ENCODE peak calls at places on chromosomes 6 and 20, in five cellular contexts. J is fibroblast of mammary gland, A is HCT116, R is pancreas, N is AG04450. K is an unnamed sample.

GRCh38 chr20:41138527-41139226 is 1.3 kb downstream of the PLCG1 start:
- DNase-seq in J (no peak), A (no peak), R (no peak), N (no peak), K (no peak)

GRCh38 chr6:110331816-110332215 is 26.3 kb downstream of the METTL24 start:
- DNase-seq in J (no peak), A (no peak), R (no peak), N (no peak), K (no peak)

GRCh38 chr6:161266866-161267265 is 7.0 kb downstream of the AGPAT4 start:
- DNase-seq in J (no peak), A (no peak), R (no peak), N (no peak), K (no peak)

GRCh38 chr20:51156796-51157119 is 133.9 kb upstream of the KCNG1 start:
- DNase-seq in J (no peak), A (no peak), R (no peak), N (no peak), K (no peak)

GRCh38 chr20:3316131-3316530 is 77.1 kb upstream of the SLC4A11 start:
- DNase-seq in J (no peak), A (no peak), R (no peak), N (no peak), K (no peak)

GRCh38 chr6:30357678-30358339 is 12.9 kb downstream of the RPP21 start:
- DNase-seq in J (peak; percentile 79), A (peak; percentile 71), R (no peak), N (peak; percentile 36), K (peak; percentile 31)

GRCh38 chr6:52725530-52726192 is 37.6 kb downstream of the GSTA2 start:
- DNase-seq in J (peak; percentile 43), A (no peak), R (peak; percentile 76), N (no peak), K (no peak)

GRCh38 chr6:149134531-149134933 is 183.0 kb upstream of the TAB2 start:
- DNase-seq in J (peak; percentile 74), A (no peak), R (no peak), N (no peak), K (peak; percentile 20)

GRCh38 chr6:31769684-31770371 is 7.3 kb downstream of the VWA7 start:
- DNase-seq in J (peak; percentile 52), A (peak; percentile 42), R (peak; percentile 72), N (no peak), K (no peak)

GRCh38 chr6:57267586-57268293 is 45.6 kb upstream of the RAB23 start:
- DNase-seq in J (peak; percentile 99), A (peak; percentile 68), R (no peak), N (peak; percentile 96), K (peak; percentile 97)

GRCh38 chr20:25219365-25219764 is 23.9 kb downstream of the ENTPD6 start:
- DNase-seq in J (no peak), A (no peak), R (no peak), N (no peak), K (no peak)

GRCh38 chr6:8845691-8846090 is 410.3 kb upstream of the SLC35B3 start:
- DNase-seq in J (no peak), A (no peak), R (no peak), N (no peak), K (peak; percentile 7)

GRCh38 chr6:144585217-144585814 is 300.2 kb downstream of the UTRN start:
- DNase-seq in J (peak; percentile 60), A (peak; percentile 54), R (no peak), N (no peak), K (peak; percentile 26)

GRCh38 chr6:143205983-143206382 is 145.3 kb downstream of the AIG1 start:
- DNase-seq in J (peak; percentile 46), A (no peak), R (no peak), N (no peak), K (no peak)

GRCh38 chr6:66866801-66867200 is 1159.8 kb upstream of the EYS start:
- DNase-seq in J (peak; percentile 0), A (no peak), R (no peak), N (no peak), K (no peak)

GRCh38 chr6:100228437-100229424 is 234.7 kb upstream of the MCHR2 start:
- DNase-seq in J (peak; percentile 59), A (peak; percentile 69), R (peak; percentile 72), N (peak; percentile 11), K (no peak)

GRCh38 chr6:116019428-116019827 is 41.3 kb downstream of the FRK start:
- DNase-seq in J (no peak), A (no peak), R (no peak), N (no peak), K (no peak)

GRCh38 chr6:37569317-37569716 is 69.6 kb upstream of the CCDC167 start:
- DNase-seq in J (no peak), A (no peak), R (no peak), N (no peak), K (no peak)

GRCh38 chr6:162090734-162091133 is 636.8 kb downstream of the PRKN start:
- DNase-seq in J (peak; percentile 47), A (no peak), R (no peak), N (no peak), K (no peak)

GRCh38 chr6:98946266-98946817 is 1.4 kb downstream of the FBXL4 start:
- DNase-seq in J (peak; percentile 7), A (no peak), R (no peak), N (no peak), K (no peak)
- H3K4me3 ChIP-seq in J (peak overlapping the region; percentile 83), A (peak overlapping the region; percentile 79), R (peak overlapping the region; percentile 85), N (peak overlapping the region; percentile 84), K (peak overlapping the region; percentile 94)

GRCh38 chr6:11766589-11767450 is 11.8 kb downstream of the ADTRP start:
- DNase-seq in J (peak; percentile 98), A (peak; percentile 78), R (peak; percentile 48), N (peak; percentile 88), K (peak; percentile 81)

GRCh38 chr6:11767458-11767857 is 11.1 kb downstream of the ADTRP start:
- DNase-seq in J (no peak), A (no peak), R (no peak), N (no peak), K (no peak)

GRCh38 chr6:11764250-11764604 is 14.4 kb downstream of the ADTRP start:
- DNase-seq in J (no peak), A (no peak), R (no peak), N (no peak), K (no peak)

GRCh38 chr6:11763460-11764249 is 14.9 kb downstream of the ADTRP start:
- DNase-seq in J (peak; percentile 46), A (no peak), R (no peak), N (no peak), K (no peak)

GRCh38 chr6:11766056-11766455 is 12.5 kb downstream of the ADTRP start:
- DNase-seq in J (no peak), A (no peak), R (peak; percentile 54), N (no peak), K (no peak)
- TF ChIP-seq CTCF in J (no peak), A (no peak), R (no peak), N (peak; percentile 49), K (no peak)

GRCh38 chr6:17214106-17214505 is 67.1 kb upstream of the RBM24 start:
- DNase-seq in J (no peak), A (no peak), R (no peak), N (no peak), K (no peak)
- H3K4me3 ChIP-seq in J (no peak overlapping the region), A (no peak overlapping the region), R (no peak overlapping the region), N (no peak overlapping the region), K (no peak overlapping the region)

DNA sequence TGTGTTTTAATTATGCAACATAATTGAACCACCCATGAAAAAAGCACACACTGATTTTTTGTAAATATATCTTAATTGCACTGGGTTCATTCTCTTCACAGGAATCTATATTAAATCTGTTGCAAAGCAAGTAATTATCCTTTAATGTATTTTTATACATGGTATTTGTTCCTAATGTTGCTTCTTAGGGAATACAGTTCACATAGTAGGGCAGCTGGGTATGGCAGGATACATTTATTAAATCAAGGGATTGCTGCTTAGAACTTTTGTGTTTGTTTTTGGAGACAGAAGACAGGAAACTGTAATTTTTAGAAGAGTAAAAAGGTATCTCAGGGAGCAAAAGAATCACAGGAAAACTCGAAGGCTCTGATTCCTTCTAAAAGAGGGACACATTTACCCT is 980 bp upstream of the SMIM13 start:
- DNase-seq in J (no peak), A (no peak), R (no peak), N (no peak), K (no peak)
- TF ChIP-seq CTCF in J (no peak), A (no peak), R (no peak), N (no peak), K (no peak)

GRCh38 chr20:62025832-62026563 is 39.7 kb downstream of the TAF4 start:
- DNase-seq in J (peak; percentile 76), A (no peak), R (no peak), N (peak; percentile 20), K (peak; percentile 56)

GRCh38 chr20:62026564-62026856 is 39.2 kb downstream of the TAF4 start:
- DNase-seq in J (no peak), A (no peak), R (no peak), N (no peak), K (no peak)

GRCh38 chr20:62028384-62028783 is 37.3 kb downstream of the TAF4 start:
- DNase-seq in J (no peak), A (no peak), R (no peak), N (no peak), K (no peak)

GRCh38 chr20:62027698-62028321 is 37.9 kb downstream of the TAF4 start:
- DNase-seq in J (no peak), A (no peak), R (no peak), N (no peak), K (no peak)

DNA sequence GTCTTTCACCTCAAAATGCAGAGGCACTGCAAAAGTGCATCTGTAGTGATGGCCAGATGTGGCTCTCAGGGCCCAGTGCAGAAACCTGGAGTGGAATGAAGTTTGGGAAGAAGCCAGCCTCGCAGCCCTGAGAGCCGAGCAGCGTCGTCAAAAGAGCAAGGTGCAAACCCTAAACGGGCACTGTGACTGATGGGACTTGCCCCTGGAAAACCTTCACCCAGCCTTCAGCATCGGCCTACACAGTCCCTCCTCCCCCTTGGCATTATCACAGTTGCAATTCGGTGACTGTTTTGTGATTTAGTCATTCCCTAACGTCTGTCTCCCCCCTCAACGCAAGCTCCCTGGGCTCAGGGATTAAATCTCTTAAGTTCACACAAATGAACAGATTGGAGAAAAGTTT is 38.6 kb downstream of the TAF4 start:
- DNase-seq in J (peak; percentile 36), A (no peak), R (no peak), N (no peak), K (no peak)
- H3K4me3 ChIP-seq in J (no peak overlapping the region), A (no peak overlapping the region), R (no peak overlapping the region), N (no peak overlapping the region), K (no peak overlapping the region)

DNA sequence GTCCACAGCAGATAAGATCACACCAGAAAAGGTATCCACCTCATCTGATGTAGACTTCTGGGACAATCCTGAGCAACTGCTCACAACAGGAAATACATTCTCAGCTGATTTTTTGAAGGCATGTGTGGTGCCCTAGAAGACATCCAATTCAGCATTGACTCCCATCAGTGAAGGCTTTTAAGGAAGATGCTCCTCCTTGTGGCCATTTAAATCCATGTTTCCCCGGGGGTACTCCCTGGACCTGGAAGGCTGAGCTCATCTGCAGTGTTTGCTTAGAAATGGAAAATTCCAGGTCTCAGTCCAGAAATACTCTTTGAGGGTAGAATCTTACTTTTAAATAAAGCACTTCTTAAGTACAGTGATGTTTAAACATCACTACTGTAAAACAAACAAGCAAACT is 195.5 kb upstream of the PDE10A start:
- DNase-seq in J (no peak), A (no peak), R (no peak), N (no peak), K (no peak)
- TF ChIP-seq CTCF in J (peak; percentile 14), A (peak; percentile 7), R (no peak), N (peak; percentile 40), K (no peak)

K was measured in HFF-Myc.